ENCODE peak calls at places on chromosomes 11 and 22, in four cellular contexts. One of them, this sample, is unnamed.

GRCh38 chr11:26319906-26320305 is 12.0 kb upstream of the ANO3 start:
- DNase-seq in CD4-positive, alpha-beta T cell: no peak
- DNase-seq in HTR-8/SVneo: no peak
- DNase-seq in stimulated activated CD4-positive, alpha-beta T cell treated with anti-CD3 and anti-CD28 coated beads, Interleukin-12 subunit alpha, Interleukin-12 subunit beta, amount 100 ng/mL, for 24 hours: no peak
- DNase-seq in this sample: no peak

GRCh38 chr11:9138612-9139579 is 47.5 kb upstream of the SCUBE2 start:
- DNase-seq in CD4-positive, alpha-beta T cell: peak; percentile 5
- DNase-seq in HTR-8/SVneo: peak; percentile 80
- DNase-seq in stimulated activated CD4-positive, alpha-beta T cell treated with anti-CD3 and anti-CD28 coated beads, Interleukin-12 subunit alpha, Interleukin-12 subunit beta, amount 100 ng/mL, for 24 hours: no peak
- DNase-seq in this sample: peak; percentile 94

GRCh38 chr11:12109591-12110196 is 696 bp upstream of the MICAL2 start:
- DNase-seq in CD4-positive, alpha-beta T cell: no peak
- DNase-seq in HTR-8/SVneo: no peak
- DNase-seq in stimulated activated CD4-positive, alpha-beta T cell treated with anti-CD3 and anti-CD28 coated beads, Interleukin-12 subunit alpha, Interleukin-12 subunit beta, amount 100 ng/mL, for 24 hours: no peak
- DNase-seq in this sample: no peak

GRCh38 chr11:76699461-76700091 is 29.0 kb upstream of the LRRC32 start:
- DNase-seq in CD4-positive, alpha-beta T cell: no peak
- DNase-seq in HTR-8/SVneo: no peak
- DNase-seq in stimulated activated CD4-positive, alpha-beta T cell treated with anti-CD3 and anti-CD28 coated beads, Interleukin-12 subunit alpha, Interleukin-12 subunit beta, amount 100 ng/mL, for 24 hours: no peak
- DNase-seq in this sample: no peak

GRCh38 chr11:23010790-23011340 is 150.6 kb upstream of the CCDC179 start:
- DNase-seq in CD4-positive, alpha-beta T cell: no peak
- DNase-seq in HTR-8/SVneo: no peak
- DNase-seq in stimulated activated CD4-positive, alpha-beta T cell treated with anti-CD3 and anti-CD28 coated beads, Interleukin-12 subunit alpha, Interleukin-12 subunit beta, amount 100 ng/mL, for 24 hours: no peak
- DNase-seq in this sample: no peak

GRCh38 chr11:2804701-2805387 is 80.7 kb downstream of the CDKN1C start:
- DNase-seq in CD4-positive, alpha-beta T cell: no peak
- DNase-seq in HTR-8/SVneo: no peak
- DNase-seq in stimulated activated CD4-positive, alpha-beta T cell treated with anti-CD3 and anti-CD28 coated beads, Interleukin-12 subunit alpha, Interleukin-12 subunit beta, amount 100 ng/mL, for 24 hours: no peak
- DNase-seq in this sample: no peak

GRCh38 chr22:37929390-37929789 is 23.3 kb downstream of the MICALL1 start:
- DNase-seq in CD4-positive, alpha-beta T cell: no peak
- DNase-seq in HTR-8/SVneo: no peak
- DNase-seq in stimulated activated CD4-positive, alpha-beta T cell treated with anti-CD3 and anti-CD28 coated beads, Interleukin-12 subunit alpha, Interleukin-12 subunit beta, amount 100 ng/mL, for 24 hours: no peak
- DNase-seq in this sample: no peak

GRCh38 chr11:129699711-129700304 is 115.8 kb upstream of the TMEM45B start:
- DNase-seq in CD4-positive, alpha-beta T cell: no peak
- DNase-seq in HTR-8/SVneo: no peak
- DNase-seq in stimulated activated CD4-positive, alpha-beta T cell treated with anti-CD3 and anti-CD28 coated beads, Interleukin-12 subunit alpha, Interleukin-12 subunit beta, amount 100 ng/mL, for 24 hours: no peak
- DNase-seq in this sample: no peak

GRCh38 chr11:17224727-17225126 is 16.9 kb upstream of the PIK3C2A start:
- DNase-seq in CD4-positive, alpha-beta T cell: no peak
- DNase-seq in HTR-8/SVneo: no peak
- DNase-seq in stimulated activated CD4-positive, alpha-beta T cell treated with anti-CD3 and anti-CD28 coated beads, Interleukin-12 subunit alpha, Interleukin-12 subunit beta, amount 100 ng/mL, for 24 hours: no peak
- DNase-seq in this sample: no peak

GRCh38 chr22:45680932-45681700 is 9.5 kb downstream of the ATXN10 start:
- DNase-seq in CD4-positive, alpha-beta T cell: no peak
- DNase-seq in HTR-8/SVneo: no peak
- DNase-seq in stimulated activated CD4-positive, alpha-beta T cell treated with anti-CD3 and anti-CD28 coated beads, Interleukin-12 subunit alpha, Interleukin-12 subunit beta, amount 100 ng/mL, for 24 hours: no peak
- DNase-seq in this sample: no peak

GRCh38 chr11:107689317-107690202 is 22.3 kb downstream of the SLN start:
- DNase-seq in CD4-positive, alpha-beta T cell: peak; percentile 26
- DNase-seq in HTR-8/SVneo: peak; percentile 75
- DNase-seq in stimulated activated CD4-positive, alpha-beta T cell treated with anti-CD3 and anti-CD28 coated beads, Interleukin-12 subunit alpha, Interleukin-12 subunit beta, amount 100 ng/mL, for 24 hours: peak; percentile 22
- DNase-seq in this sample: no peak

GRCh38 chr11:127564803-127565202 is 564.2 kb upstream of the KIRREL3 start:
- DNase-seq in CD4-positive, alpha-beta T cell: no peak
- DNase-seq in HTR-8/SVneo: no peak
- DNase-seq in stimulated activated CD4-positive, alpha-beta T cell treated with anti-CD3 and anti-CD28 coated beads, Interleukin-12 subunit alpha, Interleukin-12 subunit beta, amount 100 ng/mL, for 24 hours: no peak
- DNase-seq in this sample: no peak

GRCh38 chr22:33919591-33920501 is at the start of gene LARGE1:
- DNase-seq in CD4-positive, alpha-beta T cell: no peak
- DNase-seq in HTR-8/SVneo: no peak
- DNase-seq in stimulated activated CD4-positive, alpha-beta T cell treated with anti-CD3 and anti-CD28 coated beads, Interleukin-12 subunit alpha, Interleukin-12 subunit beta, amount 100 ng/mL, for 24 hours: no peak
- DNase-seq in this sample: no peak

GRCh38 chr22:27100323-27100722 is 442.9 kb downstream of the MIAT start:
- DNase-seq in CD4-positive, alpha-beta T cell: no peak
- DNase-seq in HTR-8/SVneo: no peak
- DNase-seq in stimulated activated CD4-positive, alpha-beta T cell treated with anti-CD3 and anti-CD28 coated beads, Interleukin-12 subunit alpha, Interleukin-12 subunit beta, amount 100 ng/mL, for 24 hours: no peak
- DNase-seq in this sample: no peak

GRCh38 chr11:108559904-108560303 is 33.7 kb downstream of the EXPH5 start:
- DNase-seq in CD4-positive, alpha-beta T cell: no peak
- DNase-seq in HTR-8/SVneo: peak; percentile 34
- DNase-seq in stimulated activated CD4-positive, alpha-beta T cell treated with anti-CD3 and anti-CD28 coated beads, Interleukin-12 subunit alpha, Interleukin-12 subunit beta, amount 100 ng/mL, for 24 hours: no peak
- DNase-seq in this sample: no peak

GRCh38 chr22:19868773-19869471 is 14.2 kb upstream of the GNB1L start:
- DNase-seq in CD4-positive, alpha-beta T cell: no peak
- DNase-seq in HTR-8/SVneo: no peak
- DNase-seq in stimulated activated CD4-positive, alpha-beta T cell treated with anti-CD3 and anti-CD28 coated beads, Interleukin-12 subunit alpha, Interleukin-12 subunit beta, amount 100 ng/mL, for 24 hours: no peak
- DNase-seq in this sample: no peak

GRCh38 chr11:121298770-121299169 is 6.2 kb downstream of the SC5D start:
- DNase-seq in CD4-positive, alpha-beta T cell: no peak
- DNase-seq in HTR-8/SVneo: no peak
- DNase-seq in stimulated activated CD4-positive, alpha-beta T cell treated with anti-CD3 and anti-CD28 coated beads, Interleukin-12 subunit alpha, Interleukin-12 subunit beta, amount 100 ng/mL, for 24 hours: no peak
- DNase-seq in this sample: no peak

GRCh38 chr11:12724301-12725046 is 50.3 kb downstream of the TEAD1 start:
- DNase-seq in CD4-positive, alpha-beta T cell: no peak
- DNase-seq in HTR-8/SVneo: peak; percentile 72
- DNase-seq in stimulated activated CD4-positive, alpha-beta T cell treated with anti-CD3 and anti-CD28 coated beads, Interleukin-12 subunit alpha, Interleukin-12 subunit beta, amount 100 ng/mL, for 24 hours: no peak
- DNase-seq in this sample: no peak

GRCh38 chr22:21947040-21948014 is 5.3 kb downstream of the PPM1F start:
- DNase-seq in CD4-positive, alpha-beta T cell: no peak
- DNase-seq in HTR-8/SVneo: no peak
- DNase-seq in stimulated activated CD4-positive, alpha-beta T cell treated with anti-CD3 and anti-CD28 coated beads, Interleukin-12 subunit alpha, Interleukin-12 subunit beta, amount 100 ng/mL, for 24 hours: no peak
- DNase-seq in this sample: no peak

GRCh38 chr22:27982630-27983180 is 63.6 kb upstream of the PITPNB start:
- DNase-seq in CD4-positive, alpha-beta T cell: no peak
- DNase-seq in HTR-8/SVneo: no peak
- DNase-seq in stimulated activated CD4-positive, alpha-beta T cell treated with anti-CD3 and anti-CD28 coated beads, Interleukin-12 subunit alpha, Interleukin-12 subunit beta, amount 100 ng/mL, for 24 hours: no peak
- DNase-seq in this sample: no peak

GRCh38 chr11:130390071-130390758 is 38.2 kb downstream of the ADAMTS8 start:
- DNase-seq in CD4-positive, alpha-beta T cell: no peak
- DNase-seq in HTR-8/SVneo: peak; percentile 46
- DNase-seq in stimulated activated CD4-positive, alpha-beta T cell treated with anti-CD3 and anti-CD28 coated beads, Interleukin-12 subunit alpha, Interleukin-12 subunit beta, amount 100 ng/mL, for 24 hours: no peak
- DNase-seq in this sample: peak; percentile 54

GRCh38 chr11:90558328-90558865 is 335.5 kb upstream of the CHORDC1 start:
- DNase-seq in CD4-positive, alpha-beta T cell: no peak
- DNase-seq in HTR-8/SVneo: no peak
- DNase-seq in stimulated activated CD4-positive, alpha-beta T cell treated with anti-CD3 and anti-CD28 coated beads, Interleukin-12 subunit alpha, Interleukin-12 subunit beta, amount 100 ng/mL, for 24 hours: no peak
- DNase-seq in this sample: no peak